ENCODE peak calls at places on chromosome 22, in seven cellular contexts. M is sigmoid colon, G is H1, C is adrenal gland, A is tibial nerve, F is GM12891, K is H54. J is an unnamed sample.

GRCh38 chr22:38866399-38867123 is 5.5 kb downstream of the CBX6 start:
- DNase-seq in M (peak), G (peak), C (no peak), A (no peak), F (no peak), K (no peak), J (no peak)

GRCh38 chr22:44550666-44551491 is 52.8 kb upstream of the RTL6 start:
- DNase-seq in M (peak), G (no peak), C (peak), A (no peak), F (no peak), K (peak), J (no peak)

GRCh38 chr22:49302530-49302929 is 525.1 kb downstream of the BRD1 start:
- DNase-seq in M (no peak), G (no peak), C (peak), A (no peak), F (no peak), K (no peak), J (peak)

GRCh38 chr22:36331306-36331911 is 56.4 kb downstream of the MYH9 start:
- DNase-seq in M (peak), G (no peak), C (peak), A (no peak), F (peak), K (no peak), J (no peak)

GRCh38 chr22:17368727-17369552 is at the start of gene CECR2:
- DNase-seq in M (peak), G (peak), C (no peak), A (no peak), F (no peak), K (no peak), J (no peak)

GRCh38 chr22:44642096-44642644 is 59.8 kb upstream of the PRR5 start:
- DNase-seq in M (no peak), G (no peak), C (no peak), A (no peak), F (no peak), K (no peak), J (no peak)

GRCh38 chr22:24184057-24184798 is 2.9 kb downstream of the SUSD2 start:
- DNase-seq in M (peak), G (no peak), C (no peak), A (no peak), F (no peak), K (no peak), J (no peak)

GRCh38 chr22:31550871-31551370 is 54.6 kb downstream of the SFI1 start:
- DNase-seq in M (no peak), G (no peak), C (no peak), A (no peak), F (no peak), K (no peak), J (no peak)

GRCh38 chr22:37486224-37486845 is at the start of gene MFNG:
- DNase-seq in M (peak), G (peak), C (peak), A (peak), F (peak), K (peak), J (no peak)

GRCh38 chr22:38062782-38063181 is 5.6 kb downstream of the PICK1 start:
- DNase-seq in M (no peak), G (no peak), C (peak), A (peak), F (no peak), K (no peak), J (peak)

GRCh38 chr22:40009231-40009769 is 14.5 kb downstream of the FAM83F start:
- DNase-seq in M (no peak), G (peak), C (no peak), A (no peak), F (no peak), K (peak), J (no peak)

GRCh38 chr22:44254811-44255210 is 57.9 kb downstream of the SHISAL1 start:
- DNase-seq in M (no peak), G (peak), C (no peak), A (no peak), F (no peak), K (no peak), J (no peak)

GRCh38 chr22:26471522-26471921 is 12.1 kb downstream of the HPS4 start:
- DNase-seq in M (no peak), G (no peak), C (no peak), A (no peak), F (no peak), K (peak), J (no peak)

GRCh38 chr22:37187552-37187890 is 526 bp downstream of the C1QTNF6 start:
- DNase-seq in M (no peak), G (no peak), C (no peak), A (no peak), F (no peak), K (no peak), J (no peak)

GRCh38 chr22:43312608-43313007 is 30.6 kb downstream of the SCUBE1 start:
- DNase-seq in M (no peak), G (no peak), C (no peak), A (no peak), F (no peak), K (no peak), J (no peak)

GRCh38 chr22:46054091-46054877 is 77.3 kb upstream of the WNT7B start:
- DNase-seq in M (peak), G (no peak), C (peak), A (peak), F (no peak), K (no peak), J (peak)
- TF ChIP-seq POLR2A in M (peak), G (no peak), C (peak), A (peak), F (no peak), K (no peak), J (no peak)

GRCh38 chr22:19876941-19877625 is 22.4 kb upstream of the GNB1L start:
- DNase-seq in M (peak), G (peak), C (no peak), A (peak), F (peak), K (no peak), J (no peak)
- TF ChIP-seq POLR2A in M (no peak), G (no peak), C (no peak), A (no peak), F (no peak), K (no peak), J (no peak)

GRCh38 chr22:28147401-28147800 is 228.3 kb upstream of the PITPNB start:
- DNase-seq in M (no peak), G (no peak), C (no peak), A (no peak), F (no peak), K (no peak), J (no peak)

GRCh38 chr22:28154856-28155255 is 235.8 kb upstream of the PITPNB start:
- DNase-seq in M (no peak), G (no peak), C (no peak), A (no peak), F (no peak), K (no peak), J (no peak)

GRCh38 chr22:28155808-28156207 is 236.8 kb upstream of the PITPNB start:
- DNase-seq in M (no peak), G (no peak), C (no peak), A (no peak), F (no peak), K (no peak), J (no peak)

GRCh38 chr22:28148816-28149465 is 229.9 kb upstream of the PITPNB start:
- DNase-seq in M (no peak), G (no peak), C (no peak), A (no peak), F (no peak), K (no peak), J (no peak)

GRCh38 chr22:28151241-28151640 is 232.2 kb upstream of the PITPNB start:
- DNase-seq in M (no peak), G (no peak), C (no peak), A (no peak), F (no peak), K (no peak), J (no peak)
- TF ChIP-seq POLR2A in M (no peak), G (no peak), C (no peak), A (no peak), F (no peak), K (no peak), J (no peak)

GRCh38 chr22:41021655-41022454 is 70.5 kb upstream of the EP300 start:
- DNase-seq in M (peak), G (peak), C (peak), A (peak), F (peak), K (peak), J (peak)

GRCh38 chr22:41023299-41023623 is 69.1 kb upstream of the EP300 start:
- DNase-seq in M (no peak), G (no peak), C (no peak), A (no peak), F (no peak), K (no peak), J (no peak)

GRCh38 chr22:41021039-41021654 is 70.0 kb downstream of the RBX1 start:
- DNase-seq in M (peak), G (peak), C (peak), A (no peak), F (no peak), K (no peak), J (peak)

DNA sequence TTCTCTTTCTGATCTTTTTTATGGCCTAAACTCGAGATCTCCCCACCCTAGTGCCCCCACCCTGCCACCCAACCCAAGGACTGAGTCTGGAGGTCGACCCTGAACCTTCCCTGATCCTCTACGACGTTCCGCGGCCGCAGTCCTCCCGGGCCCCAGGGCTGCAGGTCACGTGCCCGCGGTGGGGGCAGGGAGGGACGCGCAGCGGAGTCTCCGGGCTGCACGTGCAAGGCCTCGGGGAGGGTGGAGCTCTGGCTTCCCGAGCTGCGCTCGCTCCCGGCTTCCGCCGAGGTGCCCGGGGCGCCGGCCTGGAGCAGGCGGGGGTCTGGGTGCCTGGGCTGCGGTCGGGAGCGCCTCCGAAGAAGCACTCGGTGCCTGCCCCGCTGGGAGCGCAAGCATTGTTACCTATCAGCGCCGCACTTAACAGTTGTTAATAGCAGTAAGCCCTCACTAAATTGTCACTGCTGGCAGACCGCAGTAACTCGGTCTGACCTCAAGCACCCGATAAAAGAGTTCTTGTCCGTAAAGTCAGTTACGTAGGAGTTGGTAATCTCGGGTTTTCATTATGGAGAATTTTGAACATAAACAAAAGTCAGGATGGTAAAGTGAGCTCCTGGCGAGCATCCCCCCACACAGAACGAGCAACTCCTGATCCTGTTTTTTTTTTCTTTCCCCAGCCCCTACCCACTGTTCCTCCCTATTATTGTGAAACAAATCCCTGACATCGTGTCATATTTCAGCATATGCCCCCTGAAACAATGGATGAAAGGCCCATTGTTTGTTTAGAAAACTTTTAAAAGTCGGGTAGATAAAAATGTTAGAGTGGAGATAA is 69.7 kb upstream of the EP300 start:
- DNase-seq in M (peak), G (peak), C (peak), A (peak), F (peak), K (peak), J (peak)
- TF ChIP-seq POLR2A in M (peak), G (peak), C (peak), A (peak), F (no peak), K (no peak), J (peak)

GRCh38 chr22:35330258-35330861 is 30.7 kb downstream of the TOM1 start:
- DNase-seq in M (peak), G (no peak), C (peak), A (peak), F (no peak), K (no peak), J (no peak)
- TF ChIP-seq POLR2A in M (no peak), G (no peak), C (peak), A (no peak), F (no peak), K (no peak), J (no peak)